ENCODE peak calls at places on chromosomes 7 and 10, in ten cellular contexts. One of them, this sample, is unnamed.

GRCh38 chr10:125691160-125691981 is 8.4 kb upstream of the TEX36 start:
- DNase-seq in CD4-positive, CD25-positive, alpha-beta regulatory T cell: no peak
- DNase-seq in GM23338: no peak
- DNase-seq in mesendoderm: no peak
- DNase-seq in cardiac muscle cell: no peak
- DNase-seq in GM12878: no peak
- DNase-seq in ascending aorta: no peak
- DNase-seq in CD4-positive, alpha-beta memory T cell: no peak
- DNase-seq in GM23248: no peak
- DNase-seq in lung: no peak
- DNase-seq in this sample: no peak

GRCh38 chr7:50348469-50349162 is 44.1 kb downstream of the IKZF1 start:
- DNase-seq in CD4-positive, CD25-positive, alpha-beta regulatory T cell: no peak
- DNase-seq in GM23338: no peak
- DNase-seq in mesendoderm: no peak
- DNase-seq in cardiac muscle cell: no peak
- DNase-seq in GM12878: no peak
- DNase-seq in ascending aorta: no peak
- DNase-seq in CD4-positive, alpha-beta memory T cell: no peak
- DNase-seq in GM23248: no peak
- DNase-seq in lung: no peak
- DNase-seq in this sample: no peak

GRCh38 chr10:77357611-77358010 is 280.0 kb downstream of the KCNMA1 start:
- DNase-seq in CD4-positive, CD25-positive, alpha-beta regulatory T cell: no peak
- DNase-seq in GM23338: no peak
- DNase-seq in mesendoderm: no peak
- DNase-seq in cardiac muscle cell: no peak
- DNase-seq in GM12878: no peak
- DNase-seq in ascending aorta: no peak
- DNase-seq in CD4-positive, alpha-beta memory T cell: no peak
- DNase-seq in GM23248: peak; percentile 88
- DNase-seq in lung: no peak
- DNase-seq in this sample: no peak

GRCh38 chr10:71074176-71074755 is 138.1 kb upstream of the UNC5B start:
- DNase-seq in CD4-positive, CD25-positive, alpha-beta regulatory T cell: no peak
- DNase-seq in GM23338: no peak
- DNase-seq in mesendoderm: peak; percentile 59
- DNase-seq in cardiac muscle cell: no peak
- DNase-seq in GM12878: no peak
- DNase-seq in ascending aorta: no peak
- DNase-seq in CD4-positive, alpha-beta memory T cell: no peak
- DNase-seq in GM23248: no peak
- DNase-seq in lung: no peak
- DNase-seq in this sample: no peak

GRCh38 chr7:140159487-140159886 is 17.3 kb downstream of the KDM7A start:
- DNase-seq in CD4-positive, CD25-positive, alpha-beta regulatory T cell: no peak
- DNase-seq in GM23338: no peak
- DNase-seq in mesendoderm: peak; percentile 84
- DNase-seq in cardiac muscle cell: no peak
- DNase-seq in GM12878: no peak
- DNase-seq in ascending aorta: no peak
- DNase-seq in CD4-positive, alpha-beta memory T cell: no peak
- DNase-seq in GM23248: peak; percentile 69
- DNase-seq in lung: no peak
- DNase-seq in this sample: no peak

GRCh38 chr7:101502466-101503098 is 126.5 kb downstream of the MYL10 start:
- DNase-seq in CD4-positive, CD25-positive, alpha-beta regulatory T cell: no peak
- DNase-seq in GM23338: no peak
- DNase-seq in mesendoderm: no peak
- DNase-seq in cardiac muscle cell: no peak
- DNase-seq in GM12878: no peak
- DNase-seq in ascending aorta: no peak
- DNase-seq in CD4-positive, alpha-beta memory T cell: no peak
- DNase-seq in GM23248: no peak
- DNase-seq in lung: no peak
- DNase-seq in this sample: no peak

GRCh38 chr7:114822844-114823243 is 99.0 kb upstream of the MDFIC start:
- DNase-seq in CD4-positive, CD25-positive, alpha-beta regulatory T cell: no peak
- DNase-seq in GM23338: no peak
- DNase-seq in mesendoderm: no peak
- DNase-seq in cardiac muscle cell: no peak
- DNase-seq in GM12878: no peak
- DNase-seq in ascending aorta: no peak
- DNase-seq in CD4-positive, alpha-beta memory T cell: no peak
- DNase-seq in GM23248: no peak
- DNase-seq in lung: no peak
- DNase-seq in this sample: no peak

GRCh38 chr10:110508806-110509544 is 11.3 kb downstream of the DUSP5 start:
- DNase-seq in CD4-positive, CD25-positive, alpha-beta regulatory T cell: no peak
- DNase-seq in GM23338: no peak
- DNase-seq in mesendoderm: no peak
- DNase-seq in cardiac muscle cell: no peak
- DNase-seq in GM12878: no peak
- DNase-seq in ascending aorta: no peak
- DNase-seq in CD4-positive, alpha-beta memory T cell: no peak
- DNase-seq in GM23248: no peak
- DNase-seq in lung: no peak
- DNase-seq in this sample: no peak

GRCh38 chr7:69698109-69698840 is 100.0 kb downstream of the AUTS2 start:
- DNase-seq in CD4-positive, CD25-positive, alpha-beta regulatory T cell: no peak
- DNase-seq in GM23338: no peak
- DNase-seq in mesendoderm: no peak
- DNase-seq in cardiac muscle cell: no peak
- DNase-seq in GM12878: no peak
- DNase-seq in ascending aorta: no peak
- DNase-seq in CD4-positive, alpha-beta memory T cell: no peak
- DNase-seq in GM23248: no peak
- DNase-seq in lung: no peak
- DNase-seq in this sample: no peak
- H3K4me1 ChIP-seq in CD4-positive, CD25-positive, alpha-beta regulatory T cell: no peaks in the 10 kb centered on the region
- H3K4me1 ChIP-seq in GM23338: no peaks in the 10 kb centered on the region
- H3K4me1 ChIP-seq in mesendoderm: peaks cover 2% of the 10 kb centered on the region
- H3K4me1 ChIP-seq in cardiac muscle cell: peaks cover 35% of the 10 kb centered on the region
- H3K4me1 ChIP-seq in GM12878: peaks cover 56% of the 10 kb centered on the region
- H3K4me1 ChIP-seq in ascending aorta: no peaks in the 10 kb centered on the region
- H3K4me1 ChIP-seq in CD4-positive, alpha-beta memory T cell: no peaks in the 10 kb centered on the region
- H3K4me1 ChIP-seq in GM23248: no peaks in the 10 kb centered on the region
- H3K4me1 ChIP-seq in lung: peaks cover 4% of the 10 kb centered on the region
- H3K4me1 ChIP-seq in this sample: peaks cover 8% of the 10 kb centered on the region

GRCh38 chr10:72258617-72259016 is 15.1 kb upstream of the DDIT4 start:
- DNase-seq in CD4-positive, CD25-positive, alpha-beta regulatory T cell: no peak
- DNase-seq in GM23338: peak; percentile 37
- DNase-seq in mesendoderm: peak; percentile 65
- DNase-seq in cardiac muscle cell: no peak
- DNase-seq in GM12878: no peak
- DNase-seq in ascending aorta: no peak
- DNase-seq in CD4-positive, alpha-beta memory T cell: no peak
- DNase-seq in GM23248: no peak
- DNase-seq in lung: no peak
- DNase-seq in this sample: no peak

GRCh38 chr10:72254891-72255568 is 18.7 kb upstream of the DDIT4 start:
- DNase-seq in CD4-positive, CD25-positive, alpha-beta regulatory T cell: no peak
- DNase-seq in GM23338: peak; percentile 87
- DNase-seq in mesendoderm: peak; percentile 90
- DNase-seq in cardiac muscle cell: peak; percentile 64
- DNase-seq in GM12878: no peak
- DNase-seq in ascending aorta: peak; percentile 83
- DNase-seq in CD4-positive, alpha-beta memory T cell: peak; percentile 27
- DNase-seq in GM23248: peak; percentile 80
- DNase-seq in lung: peak; percentile 83
- DNase-seq in this sample: peak; percentile 66

GRCh38 chr10:72259491-72260214 is 14.1 kb upstream of the DDIT4 start:
- DNase-seq in CD4-positive, CD25-positive, alpha-beta regulatory T cell: no peak
- DNase-seq in GM23338: peak; percentile 12
- DNase-seq in mesendoderm: peak; percentile 72
- DNase-seq in cardiac muscle cell: no peak
- DNase-seq in GM12878: no peak
- DNase-seq in ascending aorta: no peak
- DNase-seq in CD4-positive, alpha-beta memory T cell: no peak
- DNase-seq in GM23248: peak; percentile 70
- DNase-seq in lung: no peak
- DNase-seq in this sample: no peak

GRCh38 chr10:72255977-72256729 is 17.6 kb upstream of the DDIT4 start:
- DNase-seq in CD4-positive, CD25-positive, alpha-beta regulatory T cell: no peak
- DNase-seq in GM23338: no peak
- DNase-seq in mesendoderm: no peak
- DNase-seq in cardiac muscle cell: no peak
- DNase-seq in GM12878: no peak
- DNase-seq in ascending aorta: no peak
- DNase-seq in CD4-positive, alpha-beta memory T cell: no peak
- DNase-seq in GM23248: no peak
- DNase-seq in lung: no peak
- DNase-seq in this sample: no peak

GRCh38 chr10:72257051-72257892 is 16.5 kb upstream of the DDIT4 start:
- DNase-seq in CD4-positive, CD25-positive, alpha-beta regulatory T cell: no peak
- DNase-seq in GM23338: no peak
- DNase-seq in mesendoderm: no peak
- DNase-seq in cardiac muscle cell: no peak
- DNase-seq in GM12878: peak; percentile 92
- DNase-seq in ascending aorta: no peak
- DNase-seq in CD4-positive, alpha-beta memory T cell: no peak
- DNase-seq in GM23248: no peak
- DNase-seq in lung: no peak
- DNase-seq in this sample: peak; percentile 53
- H3K4me1 ChIP-seq in CD4-positive, CD25-positive, alpha-beta regulatory T cell: peaks cover 57% of the 10 kb centered on the region
- H3K4me1 ChIP-seq in GM23338: peaks cover 35% of the 10 kb centered on the region
- H3K4me1 ChIP-seq in mesendoderm: peaks cover 13% of the 10 kb centered on the region
- H3K4me1 ChIP-seq in cardiac muscle cell: peaks cover 57% of the 10 kb centered on the region
- H3K4me1 ChIP-seq in GM12878: peaks cover 78% of the 10 kb centered on the region
- H3K4me1 ChIP-seq in ascending aorta: peaks cover 75% of the 10 kb centered on the region
- H3K4me1 ChIP-seq in CD4-positive, alpha-beta memory T cell: peaks cover 93% of the 10 kb centered on the region
- H3K4me1 ChIP-seq in GM23248: peaks cover 34% of the 10 kb centered on the region
- H3K4me1 ChIP-seq in lung: peaks cover 28% of the 10 kb centered on the region
- H3K4me1 ChIP-seq in this sample: peaks cover 66% of the 10 kb centered on the region

GRCh38 chr10:22628309-22628708 is 86.1 kb downstream of the PIP4K2A start:
- DNase-seq in CD4-positive, CD25-positive, alpha-beta regulatory T cell: no peak
- DNase-seq in GM23338: no peak
- DNase-seq in mesendoderm: no peak
- DNase-seq in cardiac muscle cell: no peak
- DNase-seq in GM12878: no peak
- DNase-seq in ascending aorta: no peak
- DNase-seq in CD4-positive, alpha-beta memory T cell: no peak
- DNase-seq in GM23248: no peak
- DNase-seq in lung: no peak
- DNase-seq in this sample: no peak

GRCh38 chr10:22624289-22624738 is 90.1 kb downstream of the PIP4K2A start:
- DNase-seq in CD4-positive, CD25-positive, alpha-beta regulatory T cell: no peak
- DNase-seq in GM23338: peak; percentile 55
- DNase-seq in mesendoderm: peak; percentile 87
- DNase-seq in cardiac muscle cell: no peak
- DNase-seq in GM12878: no peak
- DNase-seq in ascending aorta: no peak
- DNase-seq in CD4-positive, alpha-beta memory T cell: no peak
- DNase-seq in GM23248: peak; percentile 84
- DNase-seq in lung: no peak
- DNase-seq in this sample: no peak

GRCh38 chr10:22629126-22629525 is 85.3 kb downstream of the PIP4K2A start:
- DNase-seq in CD4-positive, CD25-positive, alpha-beta regulatory T cell: no peak
- DNase-seq in GM23338: no peak
- DNase-seq in mesendoderm: no peak
- DNase-seq in cardiac muscle cell: no peak
- DNase-seq in GM12878: no peak
- DNase-seq in ascending aorta: no peak
- DNase-seq in CD4-positive, alpha-beta memory T cell: no peak
- DNase-seq in GM23248: peak; percentile 69
- DNase-seq in lung: no peak
- DNase-seq in this sample: peak; percentile 12

GRCh38 chr10:22625511-22626288 is 88.7 kb downstream of the PIP4K2A start:
- DNase-seq in CD4-positive, CD25-positive, alpha-beta regulatory T cell: no peak
- DNase-seq in GM23338: peak; percentile 33
- DNase-seq in mesendoderm: peak; percentile 75
- DNase-seq in cardiac muscle cell: no peak
- DNase-seq in GM12878: no peak
- DNase-seq in ascending aorta: no peak
- DNase-seq in CD4-positive, alpha-beta memory T cell: no peak
- DNase-seq in GM23248: no peak
- DNase-seq in lung: no peak
- DNase-seq in this sample: no peak

DNA sequence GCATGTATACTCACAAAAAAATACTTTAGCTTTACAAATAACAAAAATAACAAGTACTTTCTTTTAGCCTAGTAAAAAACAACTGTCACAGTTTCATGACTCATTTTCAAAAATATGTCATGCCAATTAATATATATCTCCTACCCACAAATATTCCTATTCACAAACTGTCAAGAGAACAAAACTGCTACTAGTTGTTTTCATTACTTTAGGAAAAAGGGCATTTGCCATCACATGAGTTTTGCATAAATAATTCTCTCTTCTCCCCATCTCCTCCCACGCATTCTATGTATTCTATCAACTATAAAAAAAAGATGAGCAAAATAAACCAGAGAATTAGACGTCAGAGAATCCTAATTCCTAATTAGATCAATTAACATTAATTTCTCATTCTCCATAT is 87.6 kb downstream of the PIP4K2A start:
- DNase-seq in CD4-positive, CD25-positive, alpha-beta regulatory T cell: no peak
- DNase-seq in GM23338: no peak
- DNase-seq in mesendoderm: no peak
- DNase-seq in cardiac muscle cell: no peak
- DNase-seq in GM12878: no peak
- DNase-seq in ascending aorta: no peak
- DNase-seq in CD4-positive, alpha-beta memory T cell: no peak
- DNase-seq in GM23248: peak; percentile 20
- DNase-seq in lung: no peak
- DNase-seq in this sample: no peak
- H3K4me1 ChIP-seq in CD4-positive, CD25-positive, alpha-beta regulatory T cell: peaks cover 99% of the 10 kb centered on the region
- H3K4me1 ChIP-seq in GM23338: peaks cover 72% of the 10 kb centered on the region
- H3K4me1 ChIP-seq in mesendoderm: peaks cover 3% of the 10 kb centered on the region
- H3K4me1 ChIP-seq in cardiac muscle cell: peaks cover 34% of the 10 kb centered on the region
- H3K4me1 ChIP-seq in GM12878: peaks cover 35% of the 10 kb centered on the region
- H3K4me1 ChIP-seq in ascending aorta: peaks cover 31% of the 10 kb centered on the region
- H3K4me1 ChIP-seq in CD4-positive, alpha-beta memory T cell: peaks cover 99% of the 10 kb centered on the region
- H3K4me1 ChIP-seq in GM23248: peaks cover 63% of the 10 kb centered on the region
- H3K4me1 ChIP-seq in lung: peaks cover 13% of the 10 kb centered on the region
- H3K4me1 ChIP-seq in this sample: peaks cover 32% of the 10 kb centered on the region

DNA sequence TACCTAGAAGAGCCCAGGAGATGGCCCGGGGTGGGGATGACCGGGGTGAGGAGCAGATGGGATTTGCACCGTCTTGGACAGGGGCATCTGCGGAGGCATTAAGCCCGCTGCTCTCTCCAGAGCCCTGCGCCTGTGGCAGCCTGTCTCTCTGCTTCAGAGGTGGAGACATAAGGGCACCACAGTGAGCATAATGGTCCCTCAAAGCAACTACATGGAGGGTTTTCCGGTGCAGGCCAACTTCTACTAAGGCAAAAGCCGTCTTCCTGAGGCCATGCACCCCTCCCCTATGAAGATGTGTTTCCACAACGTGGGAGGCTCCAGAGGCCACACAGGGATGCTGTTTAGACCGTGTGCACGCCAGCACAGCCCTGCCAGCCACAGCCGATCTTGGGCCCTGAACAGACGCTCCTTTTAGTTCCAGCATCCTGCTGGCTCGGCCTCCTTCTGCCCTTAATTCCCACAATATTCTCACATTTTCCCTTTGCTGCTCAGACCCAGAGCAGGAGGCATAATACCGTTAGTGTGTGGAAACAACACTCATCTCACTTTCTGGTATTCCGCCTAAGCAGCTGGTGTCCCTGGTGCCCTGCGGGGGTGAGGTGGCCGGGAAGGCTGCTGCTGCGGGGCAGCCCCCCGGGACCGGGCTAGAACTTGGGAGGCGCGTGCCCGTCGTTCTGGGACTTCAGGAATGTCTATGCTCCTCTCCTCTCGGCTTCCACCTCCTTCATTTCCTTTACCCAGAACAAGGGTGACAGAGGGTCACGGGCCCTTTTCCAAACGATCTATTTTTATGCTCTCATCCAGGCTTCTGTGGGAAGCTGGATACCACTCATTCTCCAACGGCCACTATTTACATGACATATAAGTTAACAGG is 266.9 kb downstream of the TNS3 start:
- DNase-seq in CD4-positive, CD25-positive, alpha-beta regulatory T cell: no peak
- DNase-seq in GM23338: no peak
- DNase-seq in mesendoderm: peak; percentile 30
- DNase-seq in cardiac muscle cell: peak; percentile 51
- DNase-seq in GM12878: no peak
- DNase-seq in ascending aorta: no peak
- DNase-seq in CD4-positive, alpha-beta memory T cell: no peak
- DNase-seq in GM23248: peak; percentile 53
- DNase-seq in lung: no peak
- DNase-seq in this sample: no peak
- H3K4me1 ChIP-seq in CD4-positive, CD25-positive, alpha-beta regulatory T cell: no peaks in the 10 kb centered on the region
- H3K4me1 ChIP-seq in GM23338: peaks cover 9% of the 10 kb centered on the region
- H3K4me1 ChIP-seq in mesendoderm: peaks cover 10% of the 10 kb centered on the region
- H3K4me1 ChIP-seq in cardiac muscle cell: peaks cover 24% of the 10 kb centered on the region
- H3K4me1 ChIP-seq in GM12878: peaks cover 5% of the 10 kb centered on the region
- H3K4me1 ChIP-seq in ascending aorta: peaks cover 29% of the 10 kb centered on the region
- H3K4me1 ChIP-seq in CD4-positive, alpha-beta memory T cell: no peaks in the 10 kb centered on the region
- H3K4me1 ChIP-seq in GM23248: peaks cover 8% of the 10 kb centered on the region
- H3K4me1 ChIP-seq in lung: peaks cover 11% of the 10 kb centered on the region
- H3K4me1 ChIP-seq in this sample: no peaks in the 10 kb centered on the region